ENCODE peak calls at places on chromosome 19, in eight cellular contexts. R is gastrocnemius medialis, L is A549, X is Peyer's patch, E is stomach, H is body of pancreas, D is K562, G is GM12892. B is an unnamed sample.

GRCh38 chr19:43777163-43777700 is 3.5 kb downstream of the KCNN4 start:
- DNase-seq in R (no peak), G (no peak), X (no peak), E (no peak), D (no peak), H (no peak), L (peak), B (peak)

GRCh38 chr19:36213793-36214387 is 575 bp downstream of the ZNF565 start:
- DNase-seq in E (no peak), G (no peak), H (no peak), L (peak), R (peak), D (peak), X (no peak), B (peak)

GRCh38 chr19:38663957-38664502 is 16.6 kb downstream of the ACTN4 start:
- DNase-seq in L (no peak), H (peak), D (no peak), E (no peak), G (no peak), X (no peak), R (peak), B (peak)

GRCh38 chr19:6516018-6516658 is 14.0 kb upstream of the TUBB4A start:
- DNase-seq in R (peak), G (peak), H (peak), L (peak), E (peak), D (peak), X (peak), B (peak)

GRCh38 chr19:29247912-29248311 is 35.0 kb upstream of the UQCRFS1 start:
- DNase-seq in E (no peak), L (no peak), H (no peak), D (peak), G (no peak), R (peak), X (no peak), B (no peak)

GRCh38 chr19:56751078-56751489 is 79.5 kb upstream of the ZNF835 start:
- DNase-seq in H (peak), R (no peak), L (no peak), G (no peak), E (no peak), D (no peak), X (no peak), B (no peak)

GRCh38 chr19:58578430-58578925 is 5.3 kb upstream of the MZF1 start:
- DNase-seq in E (no peak), R (no peak), H (no peak), X (no peak), G (no peak), D (no peak), L (no peak), B (no peak)

GRCh38 chr19:47609885-47610545 is 1.1 kb downstream of the BICRA start:
- DNase-seq in D (peak), R (peak), H (peak), X (peak), G (no peak), E (peak), L (no peak), B (peak)

GRCh38 chr19:53123400-53123799 is 9.3 kb downstream of the ZNF415 start:
- DNase-seq in H (no peak), D (no peak), L (no peak), G (no peak), X (no peak), E (no peak), R (no peak), B (no peak)

GRCh38 chr19:7417671-7418324 is 69.1 kb downstream of the ARHGEF18 start:
- DNase-seq in L (no peak), D (peak), E (no peak), R (no peak), G (no peak), H (no peak), X (no peak), B (no peak)

GRCh38 chr19:52665529-52665928 is 27.4 kb upstream of the ZNF83 start:
- DNase-seq in D (peak), X (no peak), R (no peak), L (no peak), G (no peak), E (no peak), H (no peak), B (no peak)

GRCh38 chr19:40614595-40615411 is 13.6 kb downstream of the LTBP4 start:
- DNase-seq in D (peak), R (peak), E (peak), G (no peak), X (peak), H (peak), L (no peak), B (peak)

GRCh38 chr19:42126565-42126964 is 5.7 kb downstream of the POU2F2 start:
- DNase-seq in X (no peak), D (no peak), G (no peak), L (no peak), E (no peak), H (no peak), R (no peak), B (no peak)

GRCh38 chr19:35790981-35791813 is 15.8 kb downstream of the ARHGAP33 start:
- DNase-seq in R (no peak), H (peak), E (no peak), D (no peak), G (no peak), X (no peak), L (no peak), B (no peak)

GRCh38 chr19:41802770-41803169 is 6.4 kb downstream of the CEACAM3 start:
- DNase-seq in R (no peak), G (no peak), E (no peak), L (no peak), X (no peak), H (no peak), D (no peak), B (no peak)

GRCh38 chr19:28737021-28737525 is 475.9 kb downstream of the UQCRFS1 start:
- DNase-seq in L (no peak), H (no peak), X (no peak), D (no peak), G (no peak), R (no peak), E (no peak), B (no peak)

GRCh38 chr19:55136399-55137102 is 12.5 kb downstream of the TNNT1 start:
- DNase-seq in R (no peak), L (no peak), X (no peak), E (no peak), H (no peak), G (no peak), D (no peak), B (no peak)

GRCh38 chr19:13318190-13318589 is 168.0 kb downstream of the IER2 start:
- DNase-seq in H (no peak), D (no peak), G (no peak), R (no peak), L (no peak), X (no peak), E (no peak), B (no peak)

GRCh38 chr19:13707901-13708300 is 56.4 kb upstream of the MRI1 start:
- DNase-seq in G (no peak), H (no peak), E (no peak), D (no peak), R (no peak), X (no peak), L (no peak), B (no peak)

GRCh38 chr19:40228371-40228770 is 1.9 kb upstream of the CCNP start:
- DNase-seq in R (no peak), E (no peak), L (no peak), D (no peak), G (no peak), H (no peak), X (no peak), B (no peak)

GRCh38 chr19:19744641-19745040 is 11.7 kb upstream of the ZNF14 start:
- DNase-seq in X (no peak), G (peak), E (no peak), H (no peak), L (no peak), R (no peak), D (no peak), B (no peak)

GRCh38 chr19:8577247-8577646 is at the start of gene MYO1F:
- DNase-seq in G (no peak), H (no peak), X (peak), L (no peak), R (peak), D (peak), E (peak), B (no peak)

GRCh38 chr19:31498781-31499180 is 149.5 kb upstream of the TSHZ3 start:
- DNase-seq in L (no peak), R (no peak), D (no peak), G (no peak), E (no peak), H (no peak), X (no peak), B (no peak)

GRCh38 chr19:33780251-33780650 is 16.4 kb upstream of the KCTD15 start:
- DNase-seq in E (no peak), X (no peak), D (no peak), G (no peak), L (no peak), R (no peak), H (no peak), B (no peak)

GRCh38 chr19:33054623-33055022 is 10.1 kb downstream of the RHPN2 start:
- DNase-seq in R (no peak), X (peak), D (no peak), E (peak), H (peak), G (no peak), L (no peak), B (no peak)

GRCh38 chr19:40974633-40975037 is 16.4 kb upstream of the CYP2B6 start:
- DNase-seq in H (peak), X (peak), D (peak), R (peak), L (peak), G (peak), E (peak), B (peak)

GRCh38 chr19:37972803-37973202 is 65.8 kb downstream of the SIPA1L3 start:
- DNase-seq in X (no peak), H (no peak), L (no peak), G (no peak), E (no peak), D (no peak), R (no peak), B (no peak)

GRCh38 chr19:19956431-19957075 is 55.8 kb downstream of the ZNF93 start:
- DNase-seq in R (no peak), H (no peak), E (no peak), L (no peak), D (no peak), G (no peak), X (no peak), B (no peak)

GRCh38 chr19:6888967-6889366 is 1.6 kb downstream of the ADGRE1 start:
- DNase-seq in X (no peak), D (no peak), E (no peak), H (no peak), L (no peak), R (no peak), G (no peak), B (no peak)

GRCh38 chr19:51271015-51271600 is 20.2 kb downstream of the SIGLECL1 start:
- DNase-seq in D (peak), H (no peak), E (no peak), G (no peak), R (no peak), X (no peak), L (no peak), B (no peak)

GRCh38 chr19:38815059-38816001 is 2.6 kb upstream of the LGALS4 start:
- DNase-seq in E (no peak), L (no peak), H (no peak), X (peak), D (peak), R (no peak), G (no peak), B (no peak)

GRCh38 chr19:1019616-1019961 is 1.3 kb downstream of the TMEM259 start:
- DNase-seq in L (no peak), G (no peak), R (no peak), H (no peak), X (no peak), D (no peak), E (no peak), B (no peak)

GRCh38 chr19:1019980-1020867 is 699 bp downstream of the TMEM259 start:
- DNase-seq in L (no peak), D (peak), H (no peak), G (no peak), X (peak), R (peak), E (no peak), B (peak)

GRCh38 chr19:1018932-1019615 is 1.8 kb downstream of the TMEM259 start:
- DNase-seq in X (no peak), D (no peak), R (no peak), L (no peak), H (no peak), E (no peak), G (no peak), B (no peak)

GRCh38 chr19:1018393-1018792 is 2.5 kb downstream of the TMEM259 start:
- DNase-seq in E (no peak), D (no peak), X (no peak), L (no peak), G (no peak), R (no peak), H (no peak), B (peak)

DNA sequence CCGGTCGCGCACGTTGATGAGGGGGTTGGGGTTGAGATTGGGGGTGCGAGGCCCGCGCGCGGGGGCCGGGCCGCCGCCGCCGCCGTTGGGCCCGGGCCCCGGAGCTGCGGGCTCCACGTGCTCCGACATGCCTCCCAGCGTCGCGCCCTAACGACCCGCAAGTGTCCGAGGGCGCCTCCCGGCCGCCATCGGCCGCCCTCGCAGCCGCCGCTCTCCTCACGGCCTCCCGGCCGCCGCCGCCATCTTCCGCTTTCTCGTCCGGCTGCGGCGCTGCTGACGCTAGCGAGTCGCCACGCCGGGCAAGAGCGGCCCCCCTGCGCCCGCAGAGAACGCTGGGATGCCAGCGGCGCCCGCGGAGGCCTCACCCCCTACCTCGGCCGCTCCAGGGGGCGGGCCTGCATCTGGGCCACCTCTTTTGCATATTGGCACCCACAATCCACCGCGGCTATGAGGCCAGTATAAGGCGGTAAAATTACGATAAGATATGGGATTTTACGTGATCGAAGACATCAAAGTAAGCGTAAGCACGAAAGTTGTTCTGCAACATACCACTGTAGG is at the start of gene TMEM259:
- DNase-seq in L (peak), E (peak), X (peak), H (peak), R (peak), G (peak), D (peak), B (peak)
- TF ChIP-seq POLR2A in L (peak), E (no peak), X (peak), H (no peak), R (peak), G (no peak), D (no peak), B (no peak)

GRCh38 chr19:5143471-5144411 is 174.8 kb downstream of the KDM4B start:
- DNase-seq in R (peak), D (no peak), L (no peak), X (peak), G (no peak), H (peak), E (no peak), B (no peak)

GRCh38 chr19:5145521-5146511 is 176.9 kb downstream of the KDM4B start:
- DNase-seq in G (no peak), H (no peak), X (no peak), R (peak), L (no peak), E (no peak), D (no peak), B (no peak)

GRCh38 chr19:5142725-5143097 is 173.8 kb downstream of the KDM4B start:
- DNase-seq in R (no peak), L (no peak), E (no peak), X (no peak), D (no peak), G (no peak), H (no peak), B (no peak)

GRCh38 chr19:5141926-5142724 is 173.2 kb downstream of the KDM4B start:
- DNase-seq in E (no peak), D (no peak), H (no peak), X (no peak), R (no peak), L (no peak), G (no peak), B (no peak)

DNA sequence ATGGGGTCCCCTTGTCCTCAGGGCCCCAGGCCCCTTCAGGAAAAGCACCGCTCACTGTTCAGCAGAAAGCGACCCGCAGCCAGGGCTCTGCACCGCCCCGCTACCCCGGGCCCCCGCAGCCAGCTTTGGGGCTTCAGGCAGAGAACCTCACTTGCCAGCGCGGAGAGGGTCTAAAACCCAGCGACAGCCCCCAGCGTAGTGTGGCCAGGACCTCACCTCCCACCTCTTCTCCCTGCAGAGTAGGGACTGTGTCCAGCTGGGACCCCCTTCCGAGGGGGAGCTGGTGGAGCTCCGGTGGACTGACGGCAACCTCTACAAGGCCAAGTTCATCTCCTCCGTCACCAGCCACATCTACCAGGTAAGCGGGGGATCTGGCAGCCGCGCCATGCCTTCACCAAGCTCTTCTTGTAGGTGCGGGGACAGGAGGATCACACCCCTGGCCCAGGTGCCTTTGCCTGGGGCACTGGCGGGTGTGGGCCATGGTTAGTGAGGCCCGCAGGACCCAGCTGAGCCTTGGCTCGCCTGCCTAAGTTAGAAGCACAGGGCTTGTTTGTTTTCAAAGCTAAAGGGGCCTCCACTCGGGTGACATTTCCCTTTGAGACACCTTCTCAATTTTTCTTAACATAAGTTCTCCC is 175.7 kb downstream of the KDM4B start:
- DNase-seq in X (no peak), G (no peak), H (no peak), E (no peak), L (no peak), D (no peak), R (peak), B (no peak)
- TF ChIP-seq POLR2A in X (no peak), G (no peak), H (no peak), E (no peak), L (no peak), D (no peak), R (no peak), B (no peak)

GRCh38 chr19:18419699-18420460 is 682 bp downstream of the SSBP4 start:
- DNase-seq in D (peak), X (peak), R (no peak), E (no peak), G (no peak), L (no peak), H (no peak), B (peak)
- TF ChIP-seq POLR2A in D (no peak), X (no peak), R (no peak), E (no peak), G (peak), L (no peak), H (no peak), B (no peak)

GRCh38 chr19:46603195-46603637 is 2.1 kb downstream of the CALM3 start:
- DNase-seq in H (peak), L (no peak), G (no peak), E (peak), X (peak), R (no peak), D (peak), B (peak)
- TF ChIP-seq POLR2A in H (no peak), L (no peak), G (no peak), E (no peak), X (peak), R (no peak), D (no peak), B (no peak)

DNA sequence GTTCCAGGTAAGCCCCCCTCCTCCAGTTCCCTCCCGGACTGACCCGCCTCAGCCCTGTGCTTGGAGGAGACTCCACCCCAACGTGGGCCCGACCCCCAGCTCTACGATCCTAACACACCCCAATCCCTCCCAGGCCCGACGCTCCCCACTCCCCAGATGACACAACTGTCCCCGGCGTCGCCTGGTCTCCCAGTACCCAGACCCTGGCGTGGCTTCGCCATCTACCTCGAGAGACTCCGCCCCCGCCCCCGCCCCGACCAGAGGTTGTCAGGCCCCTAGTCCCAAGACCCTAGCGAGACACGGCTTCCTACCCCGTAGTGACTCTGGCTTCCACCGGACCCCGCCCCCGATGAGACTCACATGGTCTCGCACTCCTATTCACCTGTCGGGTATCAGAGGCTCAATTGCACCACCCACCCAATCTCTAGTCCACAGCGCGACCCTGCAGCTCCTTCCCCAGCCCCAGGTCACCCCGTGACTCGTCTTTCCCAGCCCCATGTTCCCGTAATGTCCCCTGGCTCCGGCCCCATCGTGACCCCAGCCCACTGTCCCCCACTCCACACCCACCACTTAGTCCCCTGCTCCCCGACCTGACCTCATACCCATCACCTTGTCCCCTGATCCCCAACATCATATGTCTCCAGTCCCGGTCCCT is 2.9 kb downstream of the CD37 start:
- DNase-seq in G (no peak), H (no peak), D (no peak), L (no peak), E (no peak), X (peak), R (no peak), B (no peak)
- TF ChIP-seq POLR2A in G (no peak), H (no peak), D (no peak), L (no peak), E (no peak), X (no peak), R (no peak), B (no peak)

GRCh38 chr19:16618248-16618647 is 9.8 kb downstream of the MED26 start:
- DNase-seq in G (no peak), X (no peak), L (no peak), H (no peak), D (no peak), R (no peak), E (no peak), B (no peak)
- TF ChIP-seq POLR2A in G (no peak), X (no peak), L (no peak), H (no peak), D (no peak), R (no peak), E (no peak), B (no peak)

DNA sequence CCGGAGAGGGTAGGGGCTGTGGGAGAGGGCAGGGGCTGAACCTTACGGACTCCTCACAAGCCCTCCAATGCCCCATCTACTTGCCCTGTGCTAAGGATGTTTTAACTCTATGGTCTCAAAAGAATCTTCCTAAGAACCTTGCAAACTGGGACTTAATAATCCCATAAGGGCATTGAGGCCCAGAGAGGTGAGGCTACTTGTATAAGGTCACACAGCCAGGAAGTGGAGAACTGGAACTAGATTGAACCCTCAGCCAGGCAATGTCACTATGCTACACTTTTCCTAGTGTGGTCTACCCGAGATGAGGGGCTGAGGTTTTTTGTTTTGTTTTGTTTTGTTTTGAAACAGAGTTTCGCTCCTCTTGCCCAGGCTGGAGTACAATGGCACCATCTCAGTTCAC is 10.5 kb upstream of the APOC4 start:
- DNase-seq in E (no peak), D (no peak), R (no peak), L (no peak), H (no peak), G (no peak), X (no peak), B (no peak)
- TF ChIP-seq POLR2A in E (no peak), D (no peak), R (no peak), L (no peak), H (no peak), G (no peak), X (no peak), B (no peak)

GRCh38 chr19:579111-579841 is 6.9 kb downstream of the BSG start:
- DNase-seq in X (no peak), R (no peak), G (no peak), H (no peak), D (no peak), E (no peak), L (no peak), B (no peak)
- TF ChIP-seq POLR2A in X (no peak), R (no peak), G (no peak), H (no peak), D (no peak), E (no peak), L (no peak), B (no peak)

B was measured in erythroblast.